ENCODE peak calls at places on chromosomes 6 and 20, in five cellular contexts. R is astrocyte of the cerebellum, W is right lobe of liver, C is GM06990, E is GM12865. I is an unnamed sample.

GRCh38 chr20:58587467-58587866 is 63.6 kb upstream of the STX16 start:
- DNase-seq in R (no peak), W (no peak), C (no peak), E (no peak), I (no peak)

GRCh38 chr6:79538481-79538971 is 1.3 kb upstream of the LCA5 start:
- DNase-seq in R (no peak), W (no peak), C (no peak), E (no peak), I (no peak)

GRCh38 chr6:72466971-72467566 is 154.8 kb upstream of the KCNQ5 start:
- DNase-seq in R (no peak), W (no peak), C (no peak), E (no peak), I (no peak)

GRCh38 chr6:40477246-40478126 is 109.7 kb downstream of the LRFN2 start:
- DNase-seq in R (no peak), W (no peak), C (no peak), E (peak; percentile 4), I (no peak)

GRCh38 chr6:99289701-99290100 is 59.8 kb downstream of the FAXC start:
- DNase-seq in R (no peak), W (no peak), C (no peak), E (no peak), I (no peak)

GRCh38 chr6:142913036-142913510 is 31.9 kb downstream of the HIVEP2 start:
- DNase-seq in R (no peak), W (no peak), C (peak; percentile 76), E (peak; percentile 88), I (peak; percentile 52)

GRCh38 chr20:62219992-62220665 is at the start of gene HRH3:
- DNase-seq in R (no peak), W (no peak), C (no peak), E (peak; percentile 20), I (peak; percentile 87)

GRCh38 chr20:59007758-59008511 is 881 bp upstream of the CTSZ start:
- DNase-seq in R (no peak), W (peak; percentile 71), C (peak; percentile 88), E (peak; percentile 95), I (peak; percentile 93)

GRCh38 chr6:145332001-145332400 is 403.3 kb downstream of the EPM2A start:
- DNase-seq in R (no peak), W (no peak), C (no peak), E (no peak), I (no peak)

GRCh38 chr6:75478929-75479328 is 14.7 kb downstream of the FILIP1 start:
- DNase-seq in R (no peak), W (no peak), C (no peak), E (no peak), I (no peak)

GRCh38 chr6:10278786-10279185 is 136.1 kb downstream of the TFAP2A start:
- DNase-seq in R (no peak), W (no peak), C (no peak), E (no peak), I (no peak)

GRCh38 chr6:158757753-158758090 is 61.4 kb downstream of the EZR start:
- DNase-seq in R (no peak), W (no peak), C (no peak), E (no peak), I (no peak)

GRCh38 chr20:31845300-31845863 is at the start of gene FOXS1:
- DNase-seq in R (no peak), W (no peak), C (no peak), E (no peak), I (no peak)

GRCh38 chr6:67683960-67684359 is 951.1 kb upstream of the ADGRB3 start:
- DNase-seq in R (peak; percentile 12), W (no peak), C (no peak), E (no peak), I (no peak)

GRCh38 chr6:170031684-170032121 is 259.2 kb downstream of the DLL1 start:
- DNase-seq in R (no peak), W (no peak), C (no peak), E (no peak), I (no peak)

GRCh38 chr6:138194221-138194620 is 24.1 kb downstream of the PBOV1 start:
- DNase-seq in R (no peak), W (no peak), C (no peak), E (no peak), I (no peak)

GRCh38 chr20:45051497-45052060 is 49.3 kb downstream of the KCNS1 start:
- DNase-seq in R (no peak), W (no peak), C (peak; percentile 43), E (peak; percentile 21), I (peak; percentile 23)

GRCh38 chr6:138105446-138105845 is 1.8 kb downstream of the PERP start:
- DNase-seq in R (no peak), W (no peak), C (no peak), E (no peak), I (no peak)

GRCh38 chr6:141675957-141676356 is 456.8 kb upstream of the GJE1 start:
- DNase-seq in R (no peak), W (no peak), C (no peak), E (no peak), I (no peak)

GRCh38 chr6:157464653-157465535 is 83.9 kb downstream of the ZDHHC14 start:
- DNase-seq in R (no peak), W (no peak), C (peak; percentile 60), E (peak; percentile 89), I (peak; percentile 65)

GRCh38 chr20:38170914-38171300 is 5.8 kb upstream of the TGM2 start:
- DNase-seq in R (no peak), W (no peak), C (no peak), E (no peak), I (no peak)

GRCh38 chr20:38172344-38172743 is 7.3 kb upstream of the TGM2 start:
- DNase-seq in R (peak; percentile 40), W (no peak), C (no peak), E (no peak), I (no peak)

GRCh38 chr20:38171301-38172010 is 6.4 kb upstream of the TGM2 start:
- DNase-seq in R (no peak), W (no peak), C (no peak), E (no peak), I (no peak)

GRCh38 chr20:38175221-38176030 is 10.4 kb upstream of the TGM2 start:
- DNase-seq in R (no peak), W (no peak), C (no peak), E (no peak), I (no peak)

DNA sequence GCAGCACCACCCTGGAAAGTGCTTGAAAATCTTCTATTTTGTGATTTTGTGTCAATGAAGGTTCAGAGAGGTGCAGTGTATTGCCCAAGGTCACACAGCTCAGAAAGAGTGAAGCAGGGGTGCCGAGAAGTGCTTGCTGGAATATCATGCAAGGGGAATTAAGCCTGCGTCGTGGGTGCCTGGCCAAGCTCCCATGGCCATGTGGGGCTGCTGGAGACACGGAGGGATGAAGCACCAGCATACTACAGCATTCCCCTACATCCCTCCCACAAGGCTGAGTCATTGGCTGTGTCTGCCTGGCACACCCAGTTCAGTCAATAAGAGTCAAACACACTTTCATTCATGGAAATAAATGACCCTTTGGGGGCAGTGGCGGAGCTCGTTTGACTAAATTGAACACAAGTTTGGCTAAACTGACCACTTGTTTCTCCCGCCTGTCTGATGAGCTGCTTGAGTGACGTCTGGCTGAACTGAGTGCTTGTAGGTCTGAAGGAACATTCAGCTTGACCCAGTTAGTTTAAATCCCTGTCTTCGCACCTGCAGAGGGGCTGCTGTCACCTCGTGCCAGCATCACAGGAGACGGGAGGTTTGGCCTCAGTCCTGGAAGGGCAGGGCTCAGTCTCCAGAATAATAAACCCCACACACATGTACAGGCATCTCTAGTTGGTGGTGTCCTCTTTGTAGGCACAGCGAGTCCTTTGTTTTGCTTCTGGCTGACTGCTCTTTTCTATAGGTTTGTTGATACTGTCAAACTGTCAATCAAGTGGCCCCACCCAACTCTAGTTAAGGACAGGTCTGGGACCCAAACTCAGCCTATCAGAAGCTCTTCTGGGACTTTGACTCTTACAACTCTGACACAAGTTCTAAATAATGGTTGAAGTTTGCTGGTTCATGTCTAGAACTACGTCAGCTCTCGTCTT is 8.4 kb upstream of the TGM2 start:
- DNase-seq in R (peak; percentile 42), W (no peak), C (no peak), E (no peak), I (no peak)
- TF ChIP-seq CTCF in R (no peak), W (no peak), C (no peak), E (no peak), I (no peak)

GRCh38 chr6:105746539-105746938 is 339.6 kb upstream of the PRDM1 start:
- DNase-seq in R (no peak), W (no peak), C (peak; percentile 22), E (peak; percentile 52), I (no peak)

GRCh38 chr6:105746130-105746505 is 340.0 kb upstream of the PRDM1 start:
- DNase-seq in R (no peak), W (no peak), C (no peak), E (no peak), I (no peak)

GRCh38 chr6:105745464-105746129 is 340.5 kb upstream of the PRDM1 start:
- DNase-seq in R (no peak), W (no peak), C (no peak), E (peak; percentile 48), I (no peak)

GRCh38 chr6:105747823-105748405 is 338.2 kb upstream of the PRDM1 start:
- DNase-seq in R (no peak), W (no peak), C (no peak), E (no peak), I (no peak)

DNA sequence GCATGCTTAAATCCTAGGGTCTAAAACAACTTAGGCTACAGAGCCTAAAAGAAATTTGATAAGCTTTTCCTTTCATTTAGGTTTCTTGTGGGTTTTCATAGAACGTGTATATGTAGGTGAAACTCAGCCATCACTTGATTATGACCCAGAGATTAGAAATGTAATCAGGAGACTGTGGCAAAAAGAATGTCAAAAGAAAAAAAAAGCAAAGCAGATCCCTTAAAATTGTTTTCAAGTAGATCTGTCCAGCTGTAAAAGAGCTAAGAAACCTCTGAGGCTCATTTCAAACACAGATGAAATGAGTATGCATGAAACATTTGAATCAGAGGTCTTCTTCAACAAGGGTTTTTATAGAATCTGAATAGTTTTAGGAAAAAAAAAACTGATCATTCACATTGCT is 341.3 kb upstream of the PRDM1 start:
- DNase-seq in R (no peak), W (no peak), C (no peak), E (no peak), I (no peak)
- TF ChIP-seq CTCF in R (no peak), W (no peak), C (no peak), E (no peak), I (no peak)

DNA sequence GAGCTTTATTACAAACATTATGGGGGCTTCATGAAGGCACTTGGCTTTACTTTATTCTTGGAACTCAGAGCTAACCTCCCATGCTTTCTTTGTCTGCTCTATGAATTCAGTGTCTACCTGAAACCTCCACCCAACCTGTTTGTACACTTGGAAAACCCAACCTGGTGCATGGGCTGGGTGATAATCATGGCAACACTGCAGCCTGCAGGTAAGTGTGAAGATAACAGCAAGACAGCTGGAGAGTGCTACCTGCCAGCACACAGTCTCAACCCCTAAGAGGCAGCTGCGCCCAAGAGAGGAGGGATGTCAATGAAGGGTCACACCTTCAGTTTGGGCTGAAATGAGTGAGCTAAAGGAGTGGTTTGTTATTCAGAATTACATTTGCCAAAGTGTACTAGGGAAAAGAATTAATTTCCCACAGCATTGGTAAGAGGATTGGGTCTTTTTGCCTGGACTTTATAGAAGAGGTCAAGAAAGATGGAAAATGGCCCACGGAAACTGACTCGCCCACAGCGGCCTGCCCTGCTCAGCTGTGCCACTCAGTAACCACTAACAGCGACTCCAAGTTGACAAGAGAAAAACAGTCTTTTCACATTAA is 24.4 kb downstream of the FOXQ1 start:
- DNase-seq in R (no peak), W (no peak), C (no peak), E (no peak), I (no peak)
- TF ChIP-seq CTCF in R (peak; percentile 29), W (peak; percentile 52), C (peak; percentile 30), E (no peak), I (no peak)

GRCh38 chr6:162777091-162777490 is 49.3 kb downstream of the PACRG start:
- DNase-seq in R (no peak), W (no peak), C (no peak), E (no peak), I (no peak)

GRCh38 chr6:162773996-162774395 is 46.2 kb downstream of the PACRG start:
- DNase-seq in R (no peak), W (no peak), C (no peak), E (no peak), I (no peak)

GRCh38 chr6:162778603-162779002 is 50.8 kb downstream of the PACRG start:
- DNase-seq in R (no peak), W (no peak), C (no peak), E (no peak), I (no peak)
- TF ChIP-seq CTCF in R (no peak), W (no peak), C (no peak), E (no peak), I (no peak)

I was measured in GM13976.